ENCODE peak calls at places on chromosomes 16 and 17, in six cellular contexts. One of them, this sample, is unnamed.

GRCh38 chr17:37361543-37361942 is 14.2 kb upstream of the C17orf78 start:
- DNase-seq in tibial nerve: no peak
- DNase-seq in activated CD8-positive, alpha-beta T cell treated with anti-CD3 and anti-CD28 coated beads for 36 hours: no peak
- DNase-seq in hepatocyte: peak
- DNase-seq in breast epithelium: peak
- DNase-seq in AG10803: no peak
- DNase-seq in this sample: no peak

GRCh38 chr17:80866050-80866793 is 125.4 kb upstream of the CHMP6 start:
- DNase-seq in hepatocyte: peak
- DNase-seq in AG10803: peak
- DNase-seq in breast epithelium: peak
- DNase-seq in activated CD8-positive, alpha-beta T cell treated with anti-CD3 and anti-CD28 coated beads for 36 hours: peak
- DNase-seq in tibial nerve: peak
- DNase-seq in this sample: no peak

GRCh38 chr17:50114849-50115357 is 15.1 kb downstream of the SAMD14 start:
- DNase-seq in activated CD8-positive, alpha-beta T cell treated with anti-CD3 and anti-CD28 coated beads for 36 hours: peak
- DNase-seq in AG10803: peak
- DNase-seq in tibial nerve: peak
- DNase-seq in breast epithelium: no peak
- DNase-seq in hepatocyte: peak
- DNase-seq in this sample: no peak

GRCh38 chr17:58813712-58814111 is 58.1 kb downstream of the PPM1E start:
- DNase-seq in tibial nerve: no peak
- DNase-seq in AG10803: no peak
- DNase-seq in activated CD8-positive, alpha-beta T cell treated with anti-CD3 and anti-CD28 coated beads for 36 hours: no peak
- DNase-seq in hepatocyte: no peak
- DNase-seq in breast epithelium: no peak
- DNase-seq in this sample: no peak

GRCh38 chr17:40072481-40073346 is 9.9 kb downstream of the THRA start:
- DNase-seq in tibial nerve: no peak
- DNase-seq in activated CD8-positive, alpha-beta T cell treated with anti-CD3 and anti-CD28 coated beads for 36 hours: no peak
- DNase-seq in hepatocyte: peak
- DNase-seq in breast epithelium: no peak
- DNase-seq in AG10803: no peak
- DNase-seq in this sample: no peak

GRCh38 chr17:2412561-2413021 is 11.7 kb upstream of the MNT start:
- DNase-seq in breast epithelium: no peak
- DNase-seq in AG10803: peak
- DNase-seq in hepatocyte: no peak
- DNase-seq in tibial nerve: no peak
- DNase-seq in activated CD8-positive, alpha-beta T cell treated with anti-CD3 and anti-CD28 coated beads for 36 hours: no peak
- DNase-seq in this sample: no peak

GRCh38 chr17:44956998-44957981 is 9.7 kb upstream of the KIF18B start:
- DNase-seq in hepatocyte: no peak
- DNase-seq in breast epithelium: no peak
- DNase-seq in activated CD8-positive, alpha-beta T cell treated with anti-CD3 and anti-CD28 coated beads for 36 hours: no peak
- DNase-seq in AG10803: no peak
- DNase-seq in tibial nerve: no peak
- DNase-seq in this sample: no peak

GRCh38 chr16:21162661-21163151 is 4.2 kb downstream of the LDAF1 start:
- DNase-seq in AG10803: peak
- DNase-seq in breast epithelium: no peak
- DNase-seq in tibial nerve: no peak
- DNase-seq in hepatocyte: no peak
- DNase-seq in activated CD8-positive, alpha-beta T cell treated with anti-CD3 and anti-CD28 coated beads for 36 hours: no peak
- DNase-seq in this sample: no peak

GRCh38 chr16:11140466-11140865 is 115.5 kb downstream of the SOCS1 start:
- DNase-seq in AG10803: no peak
- DNase-seq in hepatocyte: no peak
- DNase-seq in breast epithelium: no peak
- DNase-seq in activated CD8-positive, alpha-beta T cell treated with anti-CD3 and anti-CD28 coated beads for 36 hours: no peak
- DNase-seq in tibial nerve: no peak
- DNase-seq in this sample: no peak

GRCh38 chr17:79861371-79862216 is 22.4 kb upstream of the CBX4 start:
- DNase-seq in AG10803: no peak
- DNase-seq in breast epithelium: no peak
- DNase-seq in hepatocyte: no peak
- DNase-seq in tibial nerve: no peak
- DNase-seq in activated CD8-positive, alpha-beta T cell treated with anti-CD3 and anti-CD28 coated beads for 36 hours: no peak
- DNase-seq in this sample: no peak

GRCh38 chr17:41718287-41718645 is 6.1 kb downstream of the GAST start:
- DNase-seq in activated CD8-positive, alpha-beta T cell treated with anti-CD3 and anti-CD28 coated beads for 36 hours: no peak
- DNase-seq in tibial nerve: no peak
- DNase-seq in AG10803: no peak
- DNase-seq in hepatocyte: no peak
- DNase-seq in breast epithelium: no peak
- DNase-seq in this sample: no peak

GRCh38 chr16:85557083-85557975 is 55.8 kb upstream of the GSE1 start:
- DNase-seq in activated CD8-positive, alpha-beta T cell treated with anti-CD3 and anti-CD28 coated beads for 36 hours: peak
- DNase-seq in tibial nerve: no peak
- DNase-seq in breast epithelium: no peak
- DNase-seq in AG10803: no peak
- DNase-seq in hepatocyte: peak
- DNase-seq in this sample: no peak

GRCh38 chr17:40191237-40192208 is 14.3 kb downstream of the RAPGEFL1 start:
- DNase-seq in hepatocyte: peak
- DNase-seq in AG10803: peak
- DNase-seq in activated CD8-positive, alpha-beta T cell treated with anti-CD3 and anti-CD28 coated beads for 36 hours: peak
- DNase-seq in tibial nerve: peak
- DNase-seq in breast epithelium: peak
- DNase-seq in this sample: peak

GRCh38 chr16:87123356-87124001 is 193.7 kb downstream of the C16orf95 start:
- DNase-seq in activated CD8-positive, alpha-beta T cell treated with anti-CD3 and anti-CD28 coated beads for 36 hours: no peak
- DNase-seq in hepatocyte: no peak
- DNase-seq in AG10803: no peak
- DNase-seq in tibial nerve: no peak
- DNase-seq in breast epithelium: no peak
- DNase-seq in this sample: no peak

DNA sequence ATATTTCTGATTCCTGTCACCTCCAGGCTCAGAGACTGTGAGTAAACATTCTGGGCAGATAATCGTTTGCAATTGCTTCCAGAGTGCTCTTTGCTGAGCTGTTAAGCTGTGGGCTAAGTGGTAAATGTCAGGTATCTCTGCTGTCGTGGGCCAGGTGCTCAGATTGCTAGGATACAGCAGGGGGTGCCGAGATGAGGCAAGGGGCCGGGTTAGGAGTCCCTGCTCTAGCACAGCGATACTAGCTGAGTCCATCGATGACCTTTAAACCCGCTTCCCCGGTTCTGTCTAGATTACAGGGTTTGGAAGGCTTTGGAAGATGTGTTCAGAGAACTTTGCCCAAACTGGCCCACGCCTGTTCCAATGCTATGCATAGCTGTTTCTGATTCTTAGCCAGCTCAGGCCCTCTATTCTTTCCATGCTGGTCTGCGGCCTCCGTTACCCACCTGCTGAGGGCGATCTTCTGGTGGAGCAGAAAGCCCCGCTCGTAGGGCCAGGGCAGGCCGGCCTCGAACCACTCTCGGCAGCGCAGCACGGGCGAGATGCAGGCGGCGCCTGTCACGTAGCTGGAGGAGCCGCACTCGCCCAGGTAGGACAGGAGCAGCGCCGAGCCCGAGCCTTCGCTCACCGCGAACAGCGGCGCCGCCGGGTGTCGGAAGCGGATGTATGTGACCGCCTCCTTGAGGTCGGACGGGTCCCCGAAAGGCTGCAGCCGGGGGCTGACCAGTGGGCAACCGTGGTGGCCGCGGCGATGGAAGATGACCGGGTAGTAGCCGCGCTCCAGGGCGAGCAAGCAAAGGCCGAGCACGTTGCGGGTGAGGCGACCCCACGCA is 979 bp downstream of the ABHD15 start:
- DNase-seq in AG10803: no peak
- DNase-seq in tibial nerve: no peak
- DNase-seq in hepatocyte: peak
- DNase-seq in activated CD8-positive, alpha-beta T cell treated with anti-CD3 and anti-CD28 coated beads for 36 hours: peak
- DNase-seq in breast epithelium: no peak
- DNase-seq in this sample: no peak
- TF ChIP-seq CTCF in AG10803: no peak
- TF ChIP-seq CTCF in tibial nerve: no peak
- TF ChIP-seq CTCF in hepatocyte: peak
- TF ChIP-seq CTCF in activated CD8-positive, alpha-beta T cell treated with anti-CD3 and anti-CD28 coated beads for 36 hours: no peak
- TF ChIP-seq CTCF in breast epithelium: no peak
- TF ChIP-seq CTCF in this sample: no peak

DNA sequence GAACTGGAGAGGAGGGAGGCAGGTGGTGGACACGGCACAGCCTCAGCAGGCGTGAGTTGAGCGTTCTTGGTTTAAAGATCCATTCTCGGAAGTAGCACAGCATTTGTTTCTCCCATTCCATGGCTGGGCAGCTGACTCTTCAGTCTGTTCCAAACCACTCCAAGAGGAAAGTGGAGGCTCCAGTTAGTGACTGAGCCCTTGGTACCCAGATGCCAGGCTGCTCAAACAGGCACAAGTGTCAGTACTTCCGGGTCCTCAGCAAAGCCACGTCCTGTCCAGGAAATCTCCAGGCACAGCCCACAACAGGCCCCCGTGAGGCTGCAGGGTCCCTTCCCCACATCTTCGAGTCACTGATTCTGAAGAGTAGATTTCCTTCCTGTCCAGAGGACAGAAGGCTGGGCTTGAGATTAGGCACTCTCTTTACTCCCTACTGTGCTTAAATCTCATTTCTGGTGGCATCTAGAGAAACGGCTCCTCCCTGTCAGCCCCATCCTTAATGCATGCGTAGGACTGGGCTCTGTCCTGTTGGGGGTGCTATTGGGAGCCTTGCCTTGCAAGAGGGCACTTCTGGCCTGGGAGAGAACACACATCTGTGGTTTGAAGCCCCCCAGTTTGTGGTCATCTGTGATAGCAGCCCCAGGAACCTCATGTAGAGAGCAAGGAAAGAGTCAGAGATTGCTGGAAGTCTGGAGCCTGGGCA is 39.7 kb upstream of the NAT9 start:
- DNase-seq in AG10803: no peak
- DNase-seq in tibial nerve: no peak
- DNase-seq in breast epithelium: no peak
- DNase-seq in activated CD8-positive, alpha-beta T cell treated with anti-CD3 and anti-CD28 coated beads for 36 hours: peak
- DNase-seq in hepatocyte: no peak
- DNase-seq in this sample: no peak
- TF ChIP-seq CTCF in AG10803: no peak
- TF ChIP-seq CTCF in tibial nerve: no peak
- TF ChIP-seq CTCF in breast epithelium: no peak
- TF ChIP-seq CTCF in activated CD8-positive, alpha-beta T cell treated with anti-CD3 and anti-CD28 coated beads for 36 hours: no peak
- TF ChIP-seq CTCF in hepatocyte: no peak
- TF ChIP-seq CTCF in this sample: no peak

DNA sequence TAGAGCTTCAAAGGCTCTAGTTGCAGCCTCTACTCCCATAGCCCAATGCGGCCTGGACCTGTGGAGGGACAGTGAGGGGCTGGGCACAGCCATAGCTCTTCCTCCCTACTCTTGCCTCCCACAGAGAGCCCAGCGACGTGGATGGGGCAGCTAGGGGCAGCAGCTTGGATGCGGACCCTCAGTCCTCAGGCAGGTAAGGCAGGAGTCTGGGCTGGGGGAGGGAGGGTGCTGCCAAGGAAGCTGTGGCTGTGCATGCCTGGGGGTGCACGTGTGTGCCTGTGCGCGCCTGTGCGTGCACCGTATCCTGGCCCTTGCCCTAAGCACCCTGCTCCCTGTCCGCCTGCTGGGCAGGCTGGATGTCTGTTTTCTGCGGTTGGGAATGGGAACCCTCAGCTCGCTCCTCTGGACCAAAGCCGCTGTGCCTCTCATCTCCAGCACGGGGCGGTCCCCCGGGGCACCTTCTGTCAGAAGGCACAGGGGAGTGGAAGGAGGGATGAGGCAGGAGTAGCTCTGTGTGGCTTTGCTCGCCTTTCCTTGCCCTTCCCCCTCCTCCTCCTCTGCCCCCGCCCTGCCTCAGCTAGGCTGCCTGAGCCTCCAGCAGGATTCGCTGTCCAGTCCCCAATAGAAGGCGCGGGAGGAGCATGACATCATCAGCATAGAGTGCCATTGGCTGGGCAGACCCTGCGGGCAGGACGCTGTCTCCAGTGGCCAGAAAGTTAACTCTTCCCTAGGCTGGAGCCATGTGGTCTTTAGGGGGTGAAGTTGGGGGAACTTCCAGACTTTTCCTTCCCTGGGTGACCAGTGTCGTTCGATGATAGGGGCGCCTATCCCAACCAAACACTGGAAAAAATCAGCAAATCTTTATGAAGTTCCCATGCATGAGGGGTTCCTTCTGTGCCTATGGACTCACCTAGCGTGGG is 797 bp downstream of the PRCD start:
- DNase-seq in tibial nerve: peak
- DNase-seq in breast epithelium: peak
- DNase-seq in hepatocyte: peak
- DNase-seq in activated CD8-positive, alpha-beta T cell treated with anti-CD3 and anti-CD28 coated beads for 36 hours: peak
- DNase-seq in AG10803: peak
- DNase-seq in this sample: peak
- TF ChIP-seq CTCF in tibial nerve: peak
- TF ChIP-seq CTCF in breast epithelium: peak
- TF ChIP-seq CTCF in hepatocyte: no peak
- TF ChIP-seq CTCF in activated CD8-positive, alpha-beta T cell treated with anti-CD3 and anti-CD28 coated beads for 36 hours: no peak
- TF ChIP-seq CTCF in AG10803: peak
- TF ChIP-seq CTCF in this sample: peak

GRCh38 chr17:27633312-27634025 is 2.5 kb downstream of the LGALS9 start:
- DNase-seq in AG10803: peak
- DNase-seq in tibial nerve: no peak
- DNase-seq in activated CD8-positive, alpha-beta T cell treated with anti-CD3 and anti-CD28 coated beads for 36 hours: no peak
- DNase-seq in hepatocyte: no peak
- DNase-seq in breast epithelium: no peak
- DNase-seq in this sample: no peak

GRCh38 chr17:27630607-27631408 is at the start of gene LGALS9:
- DNase-seq in tibial nerve: no peak
- DNase-seq in hepatocyte: no peak
- DNase-seq in AG10803: peak
- DNase-seq in activated CD8-positive, alpha-beta T cell treated with anti-CD3 and anti-CD28 coated beads for 36 hours: peak
- DNase-seq in breast epithelium: peak
- DNase-seq in this sample: no peak

GRCh38 chr17:27631409-27631755 is 394 bp downstream of the LGALS9 start:
- DNase-seq in tibial nerve: no peak
- DNase-seq in AG10803: no peak
- DNase-seq in breast epithelium: no peak
- DNase-seq in activated CD8-positive, alpha-beta T cell treated with anti-CD3 and anti-CD28 coated beads for 36 hours: no peak
- DNase-seq in hepatocyte: no peak
- DNase-seq in this sample: no peak

GRCh38 chr17:27634026-27634335 is 3.0 kb downstream of the LGALS9 start:
- DNase-seq in AG10803: no peak
- DNase-seq in activated CD8-positive, alpha-beta T cell treated with anti-CD3 and anti-CD28 coated beads for 36 hours: no peak
- DNase-seq in tibial nerve: no peak
- DNase-seq in hepatocyte: no peak
- DNase-seq in breast epithelium: no peak
- DNase-seq in this sample: no peak

DNA sequence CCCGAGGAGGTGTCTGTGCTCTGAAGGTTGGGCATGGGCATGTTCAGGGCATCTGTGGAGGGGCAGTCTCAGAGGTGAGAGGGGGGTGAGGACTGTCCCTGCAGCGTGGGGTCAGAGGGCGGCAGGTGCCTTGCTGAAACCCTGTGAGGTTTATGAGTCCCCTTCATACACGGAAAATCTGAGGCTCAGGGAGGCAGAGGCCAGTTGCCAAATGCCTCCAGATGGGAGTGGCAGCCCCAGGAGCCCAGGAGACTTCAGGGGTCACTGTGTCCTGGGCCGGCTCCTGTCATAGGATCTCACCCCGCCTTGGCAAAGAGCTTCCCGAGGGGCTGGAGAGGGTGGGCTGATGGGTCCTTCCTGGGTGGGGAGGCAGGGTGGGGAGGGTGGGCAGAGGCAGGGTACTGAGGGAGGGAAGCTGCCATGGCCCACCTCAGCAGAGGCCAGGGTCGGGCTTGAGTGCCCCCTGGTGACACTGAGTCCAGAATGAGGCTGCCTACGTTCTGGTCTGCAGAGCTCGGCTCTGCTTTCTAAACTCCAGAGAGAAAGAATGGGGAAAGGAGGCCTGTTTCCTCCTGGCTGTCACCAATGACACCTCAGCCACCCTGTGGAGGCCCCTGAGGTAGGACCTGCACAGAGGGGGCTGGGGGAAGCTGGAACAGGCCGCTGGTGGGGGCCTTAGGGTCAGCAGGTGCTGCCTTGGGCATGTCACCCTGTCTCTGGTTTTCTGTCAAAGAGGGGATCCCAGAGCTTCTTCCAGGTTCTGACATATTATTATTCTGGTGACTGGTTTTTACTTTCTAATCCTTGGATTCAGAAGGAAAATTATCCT is 1.1 kb downstream of the LGALS9 start:
- DNase-seq in tibial nerve: no peak
- DNase-seq in hepatocyte: no peak
- DNase-seq in breast epithelium: no peak
- DNase-seq in AG10803: no peak
- DNase-seq in activated CD8-positive, alpha-beta T cell treated with anti-CD3 and anti-CD28 coated beads for 36 hours: no peak
- DNase-seq in this sample: no peak
- TF ChIP-seq CTCF in tibial nerve: no peak
- TF ChIP-seq CTCF in hepatocyte: no peak
- TF ChIP-seq CTCF in breast epithelium: no peak
- TF ChIP-seq CTCF in AG10803: no peak
- TF ChIP-seq CTCF in activated CD8-positive, alpha-beta T cell treated with anti-CD3 and anti-CD28 coated beads for 36 hours: no peak
- TF ChIP-seq CTCF in this sample: no peak

This sample was measured in thoracic aorta.